ENCODE peak calls at places on chromosomes 1 and 21, in five cellular contexts. One of them, this sample, is unnamed.

GRCh38 chr1:219555802-219556201 is 57.1 kb downstream of the ZC3H11B start:
- DNase-seq in colonic mucosa: no peak
- DNase-seq in AG20443: peak; percentile 25
- DNase-seq in NCI-H1694 treated with DMSO at 0.1 percent for 48 hours: no peak
- DNase-seq in DMS 273 treated with DMSO at 0.1 percent for 48 hours: no peak
- DNase-seq in this sample: no peak

GRCh38 chr1:208420021-208420420 is 175.8 kb upstream of the PLXNA2 start:
- DNase-seq in AG20443: no peak
- DNase-seq in DMS 273 treated with DMSO at 0.1 percent for 48 hours: no peak
- DNase-seq in NCI-H1694 treated with DMSO at 0.1 percent for 48 hours: no peak
- DNase-seq in colonic mucosa: no peak
- DNase-seq in this sample: no peak

GRCh38 chr1:175245324-175245723 is 52.7 kb upstream of the KIAA0040 start:
- DNase-seq in colonic mucosa: no peak
- DNase-seq in AG20443: no peak
- DNase-seq in DMS 273 treated with DMSO at 0.1 percent for 48 hours: no peak
- DNase-seq in NCI-H1694 treated with DMSO at 0.1 percent for 48 hours: no peak
- DNase-seq in this sample: no peak

GRCh38 chr1:87894041-87894440 is 565.4 kb downstream of the LMO4 start:
- DNase-seq in AG20443: no peak
- DNase-seq in colonic mucosa: no peak
- DNase-seq in DMS 273 treated with DMSO at 0.1 percent for 48 hours: no peak
- DNase-seq in NCI-H1694 treated with DMSO at 0.1 percent for 48 hours: no peak
- DNase-seq in this sample: no peak

GRCh38 chr21:28342229-28342810 is 650.4 kb downstream of the LTN1 start:
- DNase-seq in colonic mucosa: no peak
- DNase-seq in DMS 273 treated with DMSO at 0.1 percent for 48 hours: no peak
- DNase-seq in AG20443: no peak
- DNase-seq in NCI-H1694 treated with DMSO at 0.1 percent for 48 hours: no peak
- DNase-seq in this sample: no peak

GRCh38 chr1:74091371-74091770 is 106.6 kb downstream of the LRRIQ3 start:
- DNase-seq in DMS 273 treated with DMSO at 0.1 percent for 48 hours: no peak
- DNase-seq in AG20443: no peak
- DNase-seq in colonic mucosa: no peak
- DNase-seq in NCI-H1694 treated with DMSO at 0.1 percent for 48 hours: no peak
- DNase-seq in this sample: no peak

GRCh38 chr1:156455362-156455761 is 45.2 kb downstream of the MEF2D start:
- DNase-seq in NCI-H1694 treated with DMSO at 0.1 percent for 48 hours: no peak
- DNase-seq in DMS 273 treated with DMSO at 0.1 percent for 48 hours: no peak
- DNase-seq in AG20443: no peak
- DNase-seq in colonic mucosa: no peak
- DNase-seq in this sample: no peak

GRCh38 chr1:46691997-46692790 is 20.5 kb downstream of the TEX38 start:
- DNase-seq in NCI-H1694 treated with DMSO at 0.1 percent for 48 hours: no peak
- DNase-seq in colonic mucosa: no peak
- DNase-seq in AG20443: no peak
- DNase-seq in DMS 273 treated with DMSO at 0.1 percent for 48 hours: no peak
- DNase-seq in this sample: no peak

GRCh38 chr1:184974837-184975115 is 468 bp upstream of the NIBAN1 start:
- DNase-seq in DMS 273 treated with DMSO at 0.1 percent for 48 hours: no peak
- DNase-seq in colonic mucosa: no peak
- DNase-seq in AG20443: no peak
- DNase-seq in NCI-H1694 treated with DMSO at 0.1 percent for 48 hours: no peak
- DNase-seq in this sample: no peak

GRCh38 chr1:24416666-24417391 is 1.2 kb downstream of the NIPAL3 start:
- DNase-seq in AG20443: peak; percentile 73
- DNase-seq in NCI-H1694 treated with DMSO at 0.1 percent for 48 hours: no peak
- DNase-seq in DMS 273 treated with DMSO at 0.1 percent for 48 hours: no peak
- DNase-seq in colonic mucosa: peak; percentile 60
- DNase-seq in this sample: no peak